ENCODE peak calls at places on chromosomes 13 and 19, in eight cellular contexts. K is stimulated activated CD4-positive, alpha-beta T cell treated with anti-CD3 and anti-CD28 coated beads, Interleukin-1b, Interleukin-23, amount 100 ng/mL, for 24 hours; V is PC-3; G is activated CD4-positive, alpha-beta T cell treated with anti-CD3 and anti-CD28 coated beads for 4 hours; A is astrocyte of the hippocampus; E is nephron progenitor cell; W is EH; O is body of pancreas. Y is an unnamed sample.

GRCh38 chr13:73722120-73722519 is 412.1 kb downstream of the KLF12 start:
- DNase-seq in A (peak), V (peak), O (no peak), K (no peak), E (no peak), W (peak), G (peak), Y (peak)

GRCh38 chr19:336067-336614 is 8.5 kb downstream of the MIER2 start:
- DNase-seq in G (no peak), V (no peak), W (no peak), O (no peak), E (no peak), K (no peak), A (no peak), Y (no peak)

GRCh38 chr13:95641291-95641811 is 3.2 kb downstream of the DZIP1 start:
- DNase-seq in A (peak), O (peak), G (no peak), W (peak), E (no peak), V (no peak), K (no peak), Y (peak)

GRCh38 chr19:19230505-19230904 is 18.7 kb downstream of the NCAN start:
- DNase-seq in W (no peak), G (no peak), V (no peak), A (no peak), O (no peak), K (no peak), E (no peak), Y (no peak)

GRCh38 chr19:28289294-28290063 is 923.5 kb downstream of the UQCRFS1 start:
- DNase-seq in E (no peak), O (peak), G (no peak), A (peak), W (peak), V (no peak), K (no peak), Y (peak)

GRCh38 chr19:39470724-39471339 is 9.8 kb upstream of the TIMM50 start:
- DNase-seq in O (no peak), A (no peak), W (no peak), V (no peak), E (no peak), K (no peak), G (no peak), Y (no peak)

GRCh38 chr19:2549701-2550191 is 73.8 kb downstream of the GADD45B start:
- DNase-seq in W (peak), O (peak), G (no peak), V (peak), K (no peak), A (peak), E (no peak), Y (peak)

GRCh38 chr19:2888739-2889224 is 11.9 kb upstream of the ZNF57 start:
- DNase-seq in G (peak), E (no peak), W (no peak), A (no peak), O (peak), K (no peak), V (no peak), Y (no peak)

GRCh38 chr19:29674374-29675119 is 9.3 kb downstream of the PLEKHF1 start:
- DNase-seq in O (no peak), W (no peak), E (no peak), K (no peak), G (no peak), A (no peak), V (no peak), Y (no peak)

GRCh38 chr19:32798201-32798600 is 71.4 kb downstream of the SLC7A9 start:
- DNase-seq in V (no peak), K (no peak), G (no peak), O (no peak), A (no peak), E (no peak), W (no peak), Y (no peak)

GRCh38 chr19:46448601-46449000 is 19.9 kb upstream of the PNMA8C start:
- DNase-seq in K (no peak), A (no peak), V (no peak), E (no peak), O (no peak), W (no peak), G (no peak), Y (no peak)

GRCh38 chr19:13597625-13598024 is 91.3 kb upstream of the CACNA1A start:
- DNase-seq in A (peak), V (peak), K (peak), W (peak), G (peak), E (peak), O (peak), Y (peak)

GRCh38 chr19:18093439-18094161 is 4.0 kb upstream of the MAST3 start:
- DNase-seq in A (peak), W (peak), V (peak), K (no peak), G (no peak), E (no peak), O (no peak), Y (no peak)

GRCh38 chr19:47379398-47379938 is 30.4 kb downstream of the DHX34 start:
- DNase-seq in E (no peak), V (no peak), G (no peak), O (no peak), W (no peak), A (no peak), K (no peak), Y (no peak)

GRCh38 chr19:49391581-49392399 is 3.7 kb downstream of the KASH5 start:
- DNase-seq in V (peak), G (peak), W (peak), E (peak), K (peak), A (peak), O (peak), Y (peak)

GRCh38 chr19:11649941-11650340 is 52.7 kb downstream of the ZNF627 start:
- DNase-seq in O (no peak), G (no peak), K (no peak), V (no peak), A (no peak), E (no peak), W (peak), Y (no peak)

GRCh38 chr19:39156230-39156890 is 30.8 kb downstream of the PAK4 start:
- DNase-seq in W (peak), E (no peak), A (peak), O (peak), K (no peak), G (no peak), V (peak), Y (peak)

GRCh38 chr19:27672309-27673047 is 1540.5 kb downstream of the UQCRFS1 start:
- DNase-seq in G (no peak), E (no peak), O (no peak), V (no peak), K (no peak), A (no peak), W (no peak), Y (no peak)

GRCh38 chr19:5352229-5352763 is 11.7 kb upstream of the PTPRS start:
- DNase-seq in G (no peak), A (no peak), K (no peak), V (peak), E (no peak), O (no peak), W (no peak), Y (no peak)

GRCh38 chr19:991174-991931 is 7.2 kb downstream of the WDR18 start:
- DNase-seq in K (no peak), G (peak), A (peak), V (peak), O (no peak), E (peak), W (peak), Y (peak)

GRCh38 chr19:30635026-30635985 is 263.1 kb downstream of the ZNF536 start:
- DNase-seq in E (no peak), A (no peak), V (no peak), K (no peak), W (no peak), G (no peak), O (no peak), Y (no peak)

GRCh38 chr19:34018546-34018945 is 153.8 kb upstream of the LSM14A start:
- DNase-seq in K (no peak), G (no peak), A (no peak), V (no peak), W (no peak), O (no peak), E (no peak), Y (no peak)

GRCh38 chr13:49597043-49597669 is 11.8 kb upstream of the RCBTB1 start:
- DNase-seq in A (no peak), K (no peak), V (no peak), W (no peak), O (no peak), G (no peak), E (no peak), Y (no peak)

GRCh38 chr19:12802267-12803106 is 618 bp downstream of the THSD8 start:
- DNase-seq in K (no peak), O (no peak), A (no peak), W (no peak), V (peak), E (no peak), G (no peak), Y (no peak)

GRCh38 chr13:100532836-100533435 is 55.7 kb downstream of the GGACT start:
- DNase-seq in W (no peak), V (no peak), E (no peak), A (no peak), O (peak), G (no peak), K (no peak), Y (no peak)

GRCh38 chr19:56873493-56873892 is 33.0 kb upstream of the PEG3 start:
- DNase-seq in K (no peak), E (no peak), W (no peak), G (no peak), V (no peak), A (no peak), O (no peak), Y (no peak)

GRCh38 chr19:53424968-53425597 is 6.7 kb upstream of the ZNF761 start:
- DNase-seq in G (peak), V (peak), W (peak), E (peak), O (peak), A (peak), K (peak), Y (peak)

GRCh38 chr13:75123428-75123827 is 358.5 kb downstream of the TBC1D4 start:
- DNase-seq in E (no peak), G (no peak), O (no peak), V (no peak), A (no peak), W (no peak), K (no peak), Y (no peak)

GRCh38 chr13:60838581-60838980 is 441.6 kb downstream of the TDRD3 start:
- DNase-seq in E (peak), O (no peak), A (peak), K (no peak), G (no peak), V (peak), W (no peak), Y (no peak)

GRCh38 chr19:19540707-19541515 is 2.8 kb downstream of the CILP2 start:
- DNase-seq in O (peak), W (peak), G (peak), V (peak), K (peak), A (peak), E (peak), Y (no peak)

GRCh38 chr13:82092312-82092711 is 1751.4 kb upstream of the SPRY2 start:
- DNase-seq in K (no peak), O (no peak), W (no peak), E (no peak), A (no peak), V (peak), G (no peak), Y (no peak)

GRCh38 chr19:4097501-4097900 is 26.4 kb downstream of the MAP2K2 start:
- DNase-seq in O (no peak), A (no peak), G (no peak), E (no peak), W (no peak), V (no peak), K (no peak), Y (no peak)

GRCh38 chr19:42850981-42851717 is 28.4 kb downstream of the PSG1 start:
- DNase-seq in G (no peak), K (no peak), V (peak), E (no peak), W (peak), O (peak), A (peak), Y (peak)

GRCh38 chr13:28958018-28958417 is 137.9 kb downstream of the MTUS2 start:
- DNase-seq in G (no peak), E (no peak), W (no peak), O (no peak), V (no peak), K (no peak), A (no peak), Y (no peak)